ENCODE peak calls at places on chromosomes 12 and 14, in six cellular contexts. U is GM23338, K is endothelial cell of umbilical vein, W is GM12878, Y is K562, B is HCT116. X is an unnamed sample.

GRCh38 chr12:19223018-19223417 is 93.5 kb downstream of the PLEKHA5 start:
- DNase-seq in K (peak), B (peak), W (no peak), U (peak), Y (peak), X (no peak)

GRCh38 chr12:41211466-41211865 is 23.3 kb downstream of the PDZRN4 start:
- DNase-seq in W (no peak), Y (no peak), U (no peak), K (no peak), B (no peak), X (no peak)

GRCh38 chr14:22536853-22537338 is 52.1 kb downstream of the DAD1 start:
- DNase-seq in U (no peak), W (peak), B (peak), K (peak), Y (peak), X (no peak)

GRCh38 chr12:91224411-91224810 is 41.8 kb upstream of the DCN start:
- DNase-seq in K (no peak), W (no peak), U (no peak), Y (no peak), B (no peak), X (no peak)

GRCh38 chr12:19572920-19573558 is 133.7 kb downstream of the AEBP2 start:
- DNase-seq in Y (peak), W (no peak), U (peak), B (peak), K (peak), X (no peak)

GRCh38 chr14:47438650-47439140 is 236.7 kb downstream of the MDGA2 start:
- DNase-seq in B (no peak), U (peak), W (no peak), K (no peak), Y (no peak), X (peak)

GRCh38 chr14:91417983-91418386 is 365 bp upstream of the CCDC88C start:
- DNase-seq in U (peak), K (no peak), B (peak), W (no peak), Y (peak), X (no peak)

GRCh38 chr14:64704145-64704742 is at the start of gene PLEKHG3:
- DNase-seq in W (no peak), Y (peak), B (no peak), K (peak), U (peak), X (no peak)

GRCh38 chr14:78157855-78158436 is 12.2 kb upstream of the NRXN3 start:
- DNase-seq in W (no peak), K (no peak), Y (peak), B (no peak), U (peak), X (no peak)

GRCh38 chr12:63918788-63919300 is 74.3 kb downstream of the SRGAP1 start:
- DNase-seq in U (no peak), B (no peak), K (peak), Y (no peak), W (no peak), X (no peak)

GRCh38 chr14:51069065-51069464 is 25.8 kb downstream of the TRIM9 start:
- DNase-seq in W (no peak), B (no peak), K (no peak), U (no peak), Y (no peak), X (no peak)

DNA sequence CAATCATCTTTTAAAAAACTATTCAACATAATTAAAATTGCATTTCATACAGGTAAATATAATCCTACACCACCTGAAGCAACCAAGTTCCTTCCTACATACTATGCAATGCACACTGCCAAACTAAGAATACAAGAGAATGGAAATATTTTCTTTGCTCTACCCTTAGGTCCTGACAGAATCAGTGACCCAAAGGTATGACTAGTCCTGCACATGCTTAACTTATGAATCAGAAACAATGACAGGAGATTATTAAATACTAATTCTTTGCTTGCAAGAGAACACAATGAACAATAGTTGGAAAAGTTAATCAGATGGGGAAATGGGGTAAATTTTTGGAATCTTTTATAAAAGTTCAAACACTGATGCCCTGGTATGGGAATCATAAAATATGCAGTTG is 220.1 kb downstream of the SOX5 start:
- DNase-seq in B (no peak), Y (no peak), K (peak), W (no peak), U (no peak), X (no peak)
- TF ChIP-seq POLR2AphosphoS5 in B (no peak), Y (no peak), K (no peak), W (no peak), U (no peak), X (no peak)

GRCh38 chr12:130063866-130064265 is 98.4 kb upstream of the FZD10 start:
- DNase-seq in U (no peak), W (no peak), Y (no peak), B (no peak), K (no peak), X (no peak)
- TF ChIP-seq EZH2 in U (no peak), W (no peak), Y (no peak), B (no peak), K (no peak), X (no peak)

DNA sequence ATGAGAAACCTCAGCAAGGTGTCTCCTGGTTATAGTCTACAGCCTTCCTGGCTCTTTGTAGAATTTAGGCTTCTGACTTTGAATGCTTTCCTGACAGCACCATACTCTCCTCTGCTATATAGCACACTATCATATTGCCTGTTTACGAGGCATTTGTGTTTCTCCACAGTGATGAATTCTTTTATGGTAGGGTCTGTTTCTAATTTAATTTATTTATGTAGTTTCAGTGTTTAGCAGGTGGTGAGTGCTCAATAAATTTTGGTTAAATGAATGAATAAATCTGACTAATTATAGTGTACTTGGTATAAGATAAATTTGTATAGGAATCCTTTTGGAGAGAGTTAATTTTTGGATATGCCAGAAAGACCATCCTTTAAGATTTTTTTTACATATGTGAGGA is 115.3 kb downstream of the RAD51B start:
- DNase-seq in K (no peak), Y (no peak), W (no peak), B (no peak), U (peak), X (no peak)
- H3K4me3 ChIP-seq in K (no peak), Y (no peak), W (no peak), B (no peak), U (peak), X (peak)

GRCh38 chr12:101891462-101891971 is 14.1 kb downstream of the DRAM1 start:
- DNase-seq in Y (no peak), U (no peak), B (no peak), K (peak), W (peak), X (peak)
- TF ChIP-seq POLR2AphosphoS5 in Y (no peak), U (no peak), B (no peak), K (peak), W (no peak), X (peak)

GRCh38 chr12:117361905-117362304 is 479 bp upstream of the NOS1 start:
- DNase-seq in K (no peak), Y (no peak), B (no peak), W (no peak), U (peak), X (no peak)
- TF ChIP-seq EZH2 in K (peak), Y (no peak), B (no peak), W (no peak), U (no peak), X (no peak)

GRCh38 chr14:58560208-58560607 is 77.6 kb upstream of the DACT1 start:
- DNase-seq in B (no peak), K (peak), U (no peak), Y (no peak), W (no peak), X (peak)
- H3K4me3 ChIP-seq in B (no peak), K (no peak), U (no peak), Y (no peak), W (no peak), X (peak)

X was measured in SK-N-MC.